ENCODE peak calls at places on chromosomes 3 and 15, in ten cellular contexts. T is nephron progenitor cell; E is tibial nerve; X is AG09319; U is fibroblast of the aortic adventitia; F is GM12865; L is CD4-positive, alpha-beta T cell; I is IMR-90; A is WTC11; B is transverse colon. N is an unnamed sample.

GRCh38 chr3:134642445-134643149 is 8.2 kb downstream of the KY start:
- DNase-seq in E (no peak), A (no peak), F (no peak), L (no peak), B (no peak), I (no peak), T (no peak), X (no peak), U (no peak), N (no peak)

GRCh38 chr15:42182976-42183375 is 25.1 kb downstream of the VPS39 start:
- DNase-seq in B (no peak), L (no peak), A (no peak), X (no peak), E (no peak), T (no peak), F (no peak), I (no peak), U (no peak), N (no peak)

GRCh38 chr15:62845239-62846126 is 197.1 kb upstream of the TPM1 start:
- DNase-seq in B (no peak), I (peak), U (peak), E (no peak), L (no peak), T (no peak), A (no peak), F (no peak), X (no peak), N (no peak)

GRCh38 chr3:110767156-110767555 is 304.5 kb upstream of the NECTIN3 start:
- DNase-seq in B (no peak), X (no peak), L (no peak), A (no peak), I (peak), F (no peak), U (no peak), E (no peak), T (no peak), N (no peak)

GRCh38 chr15:59616390-59616789 is 4.8 kb downstream of the GCNT3 start:
- DNase-seq in A (no peak), F (no peak), X (no peak), L (no peak), T (no peak), U (no peak), I (no peak), B (peak), E (no peak), N (no peak)

GRCh38 chr3:169362872-169363271 is 300.6 kb downstream of the MECOM start:
- DNase-seq in I (no peak), T (no peak), U (no peak), X (no peak), B (no peak), A (no peak), F (no peak), L (no peak), E (no peak), N (no peak)

GRCh38 chr3:11154036-11154952 is at the start of gene HRH1:
- DNase-seq in F (no peak), L (no peak), I (no peak), T (peak), E (no peak), X (no peak), A (peak), B (peak), U (peak), N (no peak)

GRCh38 chr3:43649365-43649968 is 27.7 kb upstream of the ANO10 start:
- DNase-seq in I (no peak), U (no peak), F (no peak), A (peak), T (peak), X (no peak), L (no peak), E (no peak), B (peak), N (no peak)

GRCh38 chr15:47998523-47999113 is 122.2 kb upstream of the SLC24A5 start:
- DNase-seq in F (no peak), A (no peak), U (no peak), I (no peak), T (no peak), L (no peak), E (no peak), B (no peak), X (no peak), N (no peak)

GRCh38 chr15:32687556-32687955 is 30.2 kb upstream of the GREM1 start:
- DNase-seq in L (no peak), E (no peak), U (no peak), I (peak), B (no peak), X (no peak), T (no peak), F (no peak), A (no peak), N (no peak)

GRCh38 chr3:142844339-142844977 is 44.4 kb downstream of the PCOLCE2 start:
- DNase-seq in I (peak), A (no peak), X (no peak), U (peak), E (no peak), L (no peak), T (no peak), B (no peak), F (peak), N (peak)

GRCh38 chr15:95715116-95715888 is 615.2 kb upstream of the NR2F2 start:
- DNase-seq in E (no peak), X (no peak), B (no peak), I (peak), U (peak), L (no peak), A (no peak), T (no peak), F (no peak), N (no peak)

GRCh38 chr15:52143862-52144261 is 31.3 kb upstream of the BCL2L10 start:
- DNase-seq in T (no peak), L (no peak), F (no peak), A (no peak), U (peak), X (peak), E (no peak), I (peak), B (no peak), N (no peak)

GRCh38 chr3:99666201-99666600 is 27.8 kb downstream of the COL8A1 start:
- DNase-seq in F (no peak), L (no peak), A (no peak), U (peak), B (no peak), X (no peak), E (no peak), T (no peak), I (no peak), N (no peak)

GRCh38 chr3:4548356-4548755 is 55.2 kb downstream of the ITPR1 start:
- DNase-seq in L (no peak), T (no peak), I (no peak), E (no peak), X (no peak), U (no peak), B (no peak), F (no peak), A (no peak), N (no peak)

GRCh38 chr15:39195988-39196486 is 384.8 kb upstream of the THBS1 start:
- DNase-seq in A (no peak), E (no peak), L (no peak), T (no peak), B (no peak), I (peak), U (peak), X (no peak), F (peak), N (no peak)

GRCh38 chr3:113223831-113224240 is 12.5 kb downstream of the BOC start:
- DNase-seq in X (no peak), U (no peak), A (no peak), I (no peak), E (no peak), L (no peak), T (no peak), B (peak), F (peak), N (peak)

GRCh38 chr3:123383101-123384053 is 65.5 kb downstream of the ADCY5 start:
- DNase-seq in I (peak), B (no peak), X (peak), F (no peak), U (peak), T (peak), A (peak), E (no peak), L (no peak), N (no peak)

GRCh38 chr3:160376681-160377080 is 22.3 kb downstream of the IFT80 start:
- DNase-seq in L (no peak), F (no peak), X (peak), U (peak), B (no peak), A (no peak), T (no peak), E (no peak), I (peak), N (no peak)

GRCh38 chr15:95644476-95644875 is 686.0 kb upstream of the NR2F2 start:
- DNase-seq in X (no peak), B (no peak), U (peak), E (no peak), L (no peak), F (no peak), A (no peak), T (no peak), I (no peak), N (no peak)

GRCh38 chr3:179743913-179744312 is 91.1 kb downstream of the USP13 start:
- DNase-seq in L (no peak), X (no peak), E (no peak), B (no peak), F (no peak), I (no peak), U (no peak), A (no peak), T (no peak), N (no peak)

GRCh38 chr15:67747949-67748348 is 77.4 kb upstream of the SKOR1 start:
- DNase-seq in I (no peak), U (no peak), T (no peak), A (no peak), X (no peak), E (no peak), B (no peak), F (no peak), L (no peak), N (no peak)

DNA sequence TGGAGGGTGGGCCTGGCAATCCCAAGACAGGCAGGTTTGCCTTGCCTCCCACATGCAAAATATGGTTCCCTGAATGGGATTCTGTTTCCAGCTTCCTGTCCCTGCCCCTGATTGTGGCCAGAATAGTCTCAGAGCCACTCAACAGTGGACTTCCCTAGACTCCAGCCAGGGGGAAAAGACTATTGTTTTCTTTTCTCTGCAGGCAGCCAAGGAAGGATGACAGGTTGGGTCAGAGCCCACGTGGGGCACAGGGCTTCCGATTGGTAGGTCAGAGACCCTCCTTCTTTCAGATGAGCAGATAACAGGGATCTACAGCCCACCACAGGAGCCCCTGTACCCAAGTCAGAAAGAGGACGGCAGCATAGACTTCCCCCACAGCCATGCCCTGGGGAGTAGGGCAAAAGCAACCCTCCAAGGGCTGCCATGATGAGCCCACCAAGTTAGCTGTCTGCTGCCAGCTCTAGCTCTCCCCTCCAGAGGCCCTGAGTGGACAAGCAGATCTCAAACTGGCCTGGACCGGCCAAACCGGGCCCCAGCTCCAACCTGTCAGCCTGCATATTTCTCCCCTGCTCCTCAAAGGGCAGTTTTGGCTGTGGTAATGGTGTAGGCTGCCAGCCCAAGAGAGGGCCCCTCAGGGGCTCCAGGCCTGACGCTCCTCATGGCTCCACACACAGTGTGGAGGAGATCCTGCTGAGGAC is 6.3 kb downstream of the TLR9 start:
- DNase-seq in I (no peak), T (no peak), E (no peak), U (peak), F (no peak), B (no peak), A (no peak), L (peak), X (no peak), N (no peak)
- TF ChIP-seq CTCF in I (no peak), T (no peak), E (no peak), U (peak), F (no peak), B (no peak), A (no peak), L (no peak), X (no peak), N (no peak)

GRCh38 chr3:188349963-188350332 is 196.0 kb downstream of the LPP start:
- DNase-seq in L (no peak), A (no peak), I (no peak), F (no peak), B (no peak), E (no peak), X (no peak), U (no peak), T (no peak), N (no peak)
- TF ChIP-seq CTCF in L (no peak), A (no peak), I (no peak), F (no peak), B (no peak), E (no peak), X (no peak), U (no peak), T (no peak), N (no peak)

GRCh38 chr3:194755689-194756459 is 70.2 kb downstream of the FAM43A start:
- DNase-seq in T (no peak), F (no peak), A (no peak), L (no peak), I (no peak), E (no peak), U (no peak), B (no peak), X (no peak), N (no peak)

GRCh38 chr3:194757629-194758028 is 71.9 kb downstream of the FAM43A start:
- DNase-seq in X (no peak), B (no peak), T (no peak), F (no peak), U (no peak), L (no peak), E (no peak), I (no peak), A (no peak), N (no peak)

GRCh38 chr3:194750409-194750808 is 64.7 kb downstream of the FAM43A start:
- DNase-seq in T (peak), X (no peak), F (no peak), I (no peak), A (peak), B (no peak), U (no peak), E (no peak), L (no peak), N (no peak)

GRCh38 chr3:194756460-194757355 is 71.0 kb downstream of the FAM43A start:
- DNase-seq in E (no peak), B (no peak), X (no peak), A (no peak), T (no peak), L (no peak), U (no peak), F (no peak), I (no peak), N (no peak)

GRCh38 chr3:194754091-194754490 is 68.4 kb downstream of the FAM43A start:
- DNase-seq in X (no peak), E (no peak), B (no peak), A (no peak), U (no peak), I (no peak), F (no peak), T (no peak), L (no peak), N (no peak)
- TF ChIP-seq CTCF in X (no peak), E (no peak), B (no peak), A (no peak), U (no peak), I (no peak), F (no peak), T (no peak), L (no peak), N (no peak)

GRCh38 chr15:55320963-55321362 is 1.9 kb downstream of the PIGB start:
- DNase-seq in A (no peak), B (no peak), F (no peak), X (no peak), T (no peak), U (no peak), I (no peak), L (no peak), E (no peak), N (no peak)

GRCh38 chr15:55319537-55320325 is 709 bp downstream of the PIGB start:
- DNase-seq in T (no peak), X (peak), A (no peak), B (peak), L (no peak), F (peak), I (peak), U (peak), E (peak), N (peak)

GRCh38 chr15:55322452-55322851 is 3.4 kb downstream of the PIGB start:
- DNase-seq in B (no peak), A (no peak), U (no peak), F (no peak), E (no peak), X (no peak), I (no peak), L (no peak), T (no peak), N (no peak)

DNA sequence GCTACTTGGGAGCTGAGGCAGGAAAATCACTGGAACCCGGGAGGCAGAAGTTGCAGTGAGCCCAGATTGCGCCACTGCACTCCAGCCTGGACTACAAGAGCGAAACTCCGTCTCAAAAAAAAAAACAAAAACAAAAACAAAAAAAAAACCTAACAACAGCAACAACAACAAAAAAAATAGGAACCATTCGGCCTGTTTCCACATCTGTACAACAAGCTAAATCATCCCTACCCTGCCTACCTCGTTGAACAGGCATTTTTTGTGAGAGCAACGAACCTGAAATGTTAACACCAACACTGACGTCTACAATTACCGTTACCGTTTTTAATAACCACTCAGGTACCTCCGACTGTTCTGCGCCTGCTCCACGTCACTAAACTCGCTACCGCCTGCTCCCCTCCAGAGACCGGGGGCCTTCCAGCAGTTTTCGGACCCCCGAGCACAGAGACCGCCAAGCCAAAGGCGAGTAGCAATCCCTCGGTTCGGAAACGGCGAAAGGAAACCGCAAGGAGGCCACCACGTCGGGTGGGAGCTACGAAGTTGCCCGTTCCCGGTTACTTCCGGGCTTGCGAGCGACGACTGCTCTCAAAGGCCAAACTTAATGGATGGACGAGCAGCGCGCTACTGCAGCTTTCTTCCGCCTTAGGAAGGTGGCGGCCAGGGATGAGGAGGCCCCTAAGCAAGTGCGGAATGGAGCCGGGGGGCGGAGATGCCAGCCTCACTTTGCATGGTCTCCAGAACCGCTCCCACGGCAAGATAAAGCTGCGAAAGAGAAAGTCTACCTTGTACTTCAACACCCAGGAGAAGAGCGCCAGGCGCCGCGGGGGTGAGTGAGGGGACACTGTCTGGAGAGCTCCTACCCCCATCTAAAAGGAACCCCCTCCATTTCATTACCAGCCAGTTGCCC is at the start of the genes PIGB and PIGBOS1:
- DNase-seq in T (peak), L (peak), B (peak), X (peak), U (peak), E (peak), I (peak), A (peak), F (peak), N (peak)
- TF ChIP-seq CTCF in T (no peak), L (no peak), B (no peak), X (no peak), U (peak), E (no peak), I (peak), A (no peak), F (no peak), N (no peak)

GRCh38 chr3:127427169-127427655 is 139.4 kb upstream of the PRR20G start:
- DNase-seq in E (no peak), B (no peak), T (no peak), I (no peak), U (no peak), F (no peak), X (no peak), A (no peak), L (no peak), N (no peak)

GRCh38 chr3:127427666-127428065 is 139.8 kb upstream of the PRR20G start:
- DNase-seq in B (no peak), U (no peak), L (no peak), A (no peak), X (no peak), F (no peak), I (no peak), T (no peak), E (no peak), N (no peak)

GRCh38 chr3:127426444-127427168 is 138.8 kb upstream of the PRR20G start:
- DNase-seq in B (no peak), L (no peak), E (no peak), I (no peak), F (no peak), U (no peak), T (no peak), X (no peak), A (no peak), N (peak)

GRCh38 chr3:127431066-127431465 is 143.2 kb upstream of the PRR20G start:
- DNase-seq in X (no peak), L (no peak), T (no peak), E (peak), B (no peak), U (no peak), I (no peak), F (no peak), A (no peak), N (no peak)

DNA sequence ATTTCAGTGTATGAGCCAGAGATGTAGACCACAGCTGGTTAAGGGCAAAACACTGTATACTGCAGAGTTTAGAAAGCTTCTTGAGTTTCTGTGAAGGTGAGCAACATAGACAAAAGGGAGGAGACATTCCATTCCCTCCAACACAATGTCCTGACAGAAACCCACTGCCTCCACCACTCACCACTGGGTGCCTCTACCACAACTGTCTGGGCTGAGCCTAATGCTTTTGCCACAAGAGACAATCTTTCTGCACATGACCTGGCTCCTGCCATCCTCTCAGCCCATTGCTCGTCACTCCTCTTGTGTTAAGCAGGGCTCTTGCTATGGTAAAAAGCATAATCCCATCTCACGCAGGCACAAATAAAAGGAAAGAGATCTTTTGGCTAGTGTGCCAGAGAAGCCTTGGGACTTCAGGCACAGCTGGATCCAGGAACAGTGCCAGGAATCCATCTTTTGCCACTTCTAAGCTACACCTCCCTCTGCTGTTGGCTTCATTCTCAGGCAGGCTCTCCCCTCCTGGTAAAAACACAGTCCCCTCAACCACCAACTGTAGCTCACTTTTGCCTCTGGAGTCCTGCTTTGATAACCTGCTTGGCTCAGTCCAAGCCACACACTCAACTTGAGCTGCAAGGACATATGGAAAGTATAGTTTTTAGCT is 140.6 kb upstream of the PRR20G start:
- DNase-seq in X (no peak), F (no peak), B (no peak), T (no peak), E (no peak), U (peak), L (no peak), A (no peak), I (no peak), N (no peak)
- TF ChIP-seq CTCF in X (no peak), F (no peak), B (no peak), T (no peak), E (no peak), U (no peak), L (no peak), A (no peak), I (no peak), N (no peak)

DNA sequence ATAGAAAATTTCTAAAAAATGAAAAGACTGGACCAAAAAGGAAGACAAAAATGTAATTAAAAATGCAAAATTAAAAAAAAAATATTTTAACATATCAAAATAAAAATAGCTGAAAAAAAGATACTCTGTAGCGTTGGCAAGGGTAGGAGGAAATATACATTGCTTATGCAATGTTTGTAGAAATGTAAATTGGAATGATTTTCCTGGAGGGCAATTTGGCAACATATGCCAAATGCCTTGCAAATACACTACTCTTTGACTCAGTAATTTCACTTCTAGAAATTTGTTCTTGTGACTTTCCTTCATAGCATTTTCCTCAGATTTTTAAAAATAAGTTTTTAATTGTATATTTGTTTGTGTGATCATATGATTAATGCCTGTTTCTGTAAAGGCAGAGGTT is 296.6 kb downstream of the ZNF621 start:
- DNase-seq in E (no peak), L (no peak), I (no peak), F (no peak), U (no peak), B (no peak), A (no peak), X (no peak), T (no peak), N (no peak)
- TF ChIP-seq CTCF in E (no peak), L (no peak), I (no peak), F (no peak), U (no peak), B (no peak), A (no peak), X (no peak), T (no peak), N (no peak)

GRCh38 chr3:81242871-81243270 is 518.6 kb downstream of the GBE1 start:
- DNase-seq in X (no peak), F (peak), I (peak), U (peak), E (no peak), B (no peak), T (no peak), L (no peak), A (no peak), N (no peak)
- TF ChIP-seq CTCF in X (peak), F (peak), I (peak), U (peak), E (peak), B (peak), T (no peak), L (no peak), A (no peak), N (no peak)

N was measured in GM13976.